ENCODE peak calls at places on chromosomes 2 and 18, in five cellular contexts. One of them, this sample, is unnamed.

GRCh38 chr18:70046207-70046606 is 98.5 kb upstream of the CD226 start:
- ATAC-seq in K562: no peak
- ATAC-seq in HepG2: no peak
- ATAC-seq in upper lobe of left lung: no peak
- ATAC-seq in GM12878: no peak
- ATAC-seq in this sample: peak; percentile 53

GRCh38 chr18:44680271-44681038 is at the start of gene SETBP1:
- ATAC-seq in upper lobe of left lung: no peak
- ATAC-seq in GM12878: peak; percentile 42
- ATAC-seq in HepG2: peak; percentile 51
- ATAC-seq in K562: no peak
- ATAC-seq in this sample: peak; percentile 53

GRCh38 chr2:174362949-174363348 is 28.2 kb downstream of the SP9 start:
- ATAC-seq in GM12878: no peak
- ATAC-seq in upper lobe of left lung: no peak
- ATAC-seq in HepG2: no peak
- ATAC-seq in K562: no peak
- ATAC-seq in this sample: no peak

GRCh38 chr18:59823611-59824195 is 76.1 kb upstream of the PMAIP1 start:
- ATAC-seq in upper lobe of left lung: peak; percentile 70
- ATAC-seq in GM12878: peak; percentile 92
- ATAC-seq in HepG2: peak; percentile 89
- ATAC-seq in K562: peak; percentile 85
- ATAC-seq in this sample: peak; percentile 74

GRCh38 chr2:214471990-214472389 is 61.1 kb downstream of the VWC2L start:
- ATAC-seq in upper lobe of left lung: no peak
- ATAC-seq in K562: no peak
- ATAC-seq in HepG2: no peak
- ATAC-seq in GM12878: no peak
- ATAC-seq in this sample: no peak

GRCh38 chr18:7084080-7084765 is 33.4 kb downstream of the LAMA1 start:
- ATAC-seq in K562: peak; percentile 65
- ATAC-seq in upper lobe of left lung: no peak
- ATAC-seq in GM12878: peak; percentile 81
- ATAC-seq in HepG2: no peak
- ATAC-seq in this sample: peak; percentile 43

GRCh38 chr2:56182420-56182819 is 1.4 kb upstream of the CCDC85A start:
- ATAC-seq in GM12878: no peak
- ATAC-seq in HepG2: no peak
- ATAC-seq in upper lobe of left lung: no peak
- ATAC-seq in K562: no peak
- ATAC-seq in this sample: no peak

GRCh38 chr2:173130521-173131467 is 55.1 kb downstream of the MAP3K20 start:
- ATAC-seq in K562: no peak
- ATAC-seq in upper lobe of left lung: no peak
- ATAC-seq in HepG2: no peak
- ATAC-seq in GM12878: no peak
- ATAC-seq in this sample: no peak

GRCh38 chr2:237134831-237135230 is 49.1 kb downstream of the COPS8 start:
- ATAC-seq in upper lobe of left lung: no peak
- ATAC-seq in K562: no peak
- ATAC-seq in HepG2: no peak
- ATAC-seq in GM12878: no peak
- ATAC-seq in this sample: no peak

GRCh38 chr2:217978536-217979150 is 24.2 kb downstream of the TNS1 start:
- ATAC-seq in upper lobe of left lung: no peak
- ATAC-seq in K562: no peak
- ATAC-seq in HepG2: peak; percentile 43
- ATAC-seq in GM12878: no peak
- ATAC-seq in this sample: peak; percentile 22
- TF ChIP-seq POLR2AphosphoS5 in upper lobe of left lung: no peak
- TF ChIP-seq POLR2AphosphoS5 in K562: no peak
- TF ChIP-seq POLR2AphosphoS5 in HepG2: no peak
- TF ChIP-seq POLR2AphosphoS5 in GM12878: no peak
- TF ChIP-seq POLR2AphosphoS5 in this sample: peak; percentile 64

DNA sequence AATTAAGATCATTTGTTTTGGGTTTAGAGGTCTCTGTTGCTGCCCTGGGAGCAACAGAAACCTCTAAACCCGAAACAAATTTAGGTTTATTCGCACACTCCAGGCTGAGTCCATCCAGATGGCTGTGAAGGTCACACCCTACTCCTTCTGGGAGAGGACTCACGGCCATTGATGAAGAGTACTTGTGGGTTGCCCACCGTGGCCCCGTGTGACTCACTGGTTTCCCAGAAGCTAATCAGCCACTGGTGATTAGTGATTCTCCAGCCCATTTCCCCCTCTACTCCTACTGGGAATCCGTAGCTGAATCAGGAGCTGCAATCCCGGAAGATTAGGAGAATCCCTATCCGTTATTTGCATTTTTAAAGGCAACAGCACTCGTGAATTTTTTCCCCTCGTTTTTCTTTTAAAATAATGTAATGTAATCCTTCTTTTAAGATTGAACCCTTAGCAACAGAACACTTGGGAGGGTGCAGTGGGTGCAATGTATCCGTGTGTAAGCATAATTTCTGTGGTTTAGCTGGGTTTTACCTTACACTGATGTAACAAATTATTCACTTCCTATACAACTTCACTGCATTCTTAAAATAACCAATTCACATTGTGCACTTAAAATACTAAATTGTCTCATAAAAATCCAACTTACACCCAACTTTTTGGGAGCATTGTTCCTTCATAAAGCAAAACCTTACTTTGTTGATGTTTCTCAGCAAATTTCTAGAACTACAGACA is 27.5 kb upstream of the EPAS1 start:
- ATAC-seq in K562: peak; percentile 62
- ATAC-seq in GM12878: peak; percentile 67
- ATAC-seq in HepG2: no peak
- ATAC-seq in upper lobe of left lung: no peak
- ATAC-seq in this sample: no peak
- TF ChIP-seq EP300 in K562: no peak
- TF ChIP-seq EP300 in GM12878: no peak
- TF ChIP-seq EP300 in HepG2: no peak
- TF ChIP-seq EP300 in upper lobe of left lung: no peak
- TF ChIP-seq EP300 in this sample: no peak

GRCh38 chr18:35246831-35247230 is 6.0 kb downstream of the ZNF397 start:
- ATAC-seq in HepG2: no peak
- ATAC-seq in upper lobe of left lung: no peak
- ATAC-seq in K562: no peak
- ATAC-seq in GM12878: no peak
- ATAC-seq in this sample: no peak

GRCh38 chr18:35247412-35248249 is 6.8 kb downstream of the ZNF397 start:
- ATAC-seq in upper lobe of left lung: no peak
- ATAC-seq in GM12878: peak; percentile 29
- ATAC-seq in HepG2: no peak
- ATAC-seq in K562: no peak
- ATAC-seq in this sample: no peak

GRCh38 chr18:35248429-35248828 is 7.6 kb downstream of the ZNF397 start:
- ATAC-seq in GM12878: no peak
- ATAC-seq in HepG2: no peak
- ATAC-seq in K562: no peak
- ATAC-seq in upper lobe of left lung: no peak
- ATAC-seq in this sample: no peak

GRCh38 chr18:35244671-35245070 is 3.8 kb downstream of the ZNF397 start:
- ATAC-seq in upper lobe of left lung: no peak
- ATAC-seq in HepG2: no peak
- ATAC-seq in K562: no peak
- ATAC-seq in GM12878: no peak
- ATAC-seq in this sample: no peak

GRCh38 chr18:35245719-35246317 is 5.0 kb downstream of the ZNF397 start:
- ATAC-seq in upper lobe of left lung: no peak
- ATAC-seq in HepG2: no peak
- ATAC-seq in GM12878: no peak
- ATAC-seq in K562: no peak
- ATAC-seq in this sample: no peak
- H3K9me3 ChIP-seq in upper lobe of left lung: peaks cover 4% of the 10 kb centered on the region
- H3K9me3 ChIP-seq in HepG2: no peaks in the 10 kb centered on the region
- H3K9me3 ChIP-seq in GM12878: peaks cover 48% of the 10 kb centered on the region
- H3K9me3 ChIP-seq in K562: peaks cover 14% of the 10 kb centered on the region
- H3K9me3 ChIP-seq in this sample: no peaks in the 10 kb centered on the region

DNA sequence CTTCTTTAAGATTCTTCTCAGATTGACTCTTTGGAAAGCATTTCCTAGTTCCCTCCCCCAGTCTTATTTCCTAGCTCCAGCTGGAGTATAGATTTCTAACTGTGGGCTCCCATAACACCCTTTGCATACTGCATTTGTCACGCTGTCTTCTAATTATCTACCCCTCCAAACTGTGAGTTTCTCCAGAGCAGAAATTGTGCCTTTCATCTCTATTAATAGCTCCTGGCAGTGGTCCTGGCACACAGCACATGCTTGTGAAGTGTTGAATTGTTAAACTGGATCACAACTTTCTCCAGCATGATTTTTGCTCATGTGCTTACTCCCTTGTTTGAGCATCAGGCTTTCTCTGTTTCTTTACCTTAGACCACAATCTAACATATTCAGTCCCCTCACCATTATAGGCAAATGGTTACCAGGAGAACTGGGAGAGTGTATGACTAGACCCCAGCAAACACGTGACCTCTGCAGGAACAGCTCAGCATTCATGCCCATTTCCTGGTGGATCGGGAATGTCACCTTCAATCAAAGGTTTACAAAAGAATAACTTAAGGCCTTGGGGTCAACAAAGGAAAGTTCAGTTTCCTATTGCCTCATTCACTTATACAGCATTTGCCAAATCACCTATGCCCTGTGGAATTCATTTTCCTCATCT is 175.7 kb upstream of the TANK start:
- ATAC-seq in upper lobe of left lung: no peak
- ATAC-seq in K562: no peak
- ATAC-seq in GM12878: no peak
- ATAC-seq in HepG2: no peak
- ATAC-seq in this sample: no peak
- TF ChIP-seq POLR2AphosphoS5 in upper lobe of left lung: no peak
- TF ChIP-seq POLR2AphosphoS5 in K562: no peak
- TF ChIP-seq POLR2AphosphoS5 in GM12878: no peak
- TF ChIP-seq POLR2AphosphoS5 in HepG2: no peak
- TF ChIP-seq POLR2AphosphoS5 in this sample: peak; percentile 46

GRCh38 chr2:85053802-85054201 is 79.4 kb upstream of the TCF7L1 start:
- ATAC-seq in upper lobe of left lung: no peak
- ATAC-seq in K562: peak; percentile 88
- ATAC-seq in GM12878: no peak
- ATAC-seq in HepG2: no peak
- ATAC-seq in this sample: no peak
- TF ChIP-seq EP300 in upper lobe of left lung: no peak
- TF ChIP-seq EP300 in K562: no peak
- TF ChIP-seq EP300 in GM12878: no peak
- TF ChIP-seq EP300 in HepG2: no peak
- TF ChIP-seq EP300 in this sample: no peak

GRCh38 chr2:437772-438393 is 150.0 kb upstream of the ALKAL2 start:
- ATAC-seq in HepG2: no peak
- ATAC-seq in upper lobe of left lung: peak; percentile 61
- ATAC-seq in K562: peak; percentile 76
- ATAC-seq in GM12878: peak; percentile 85
- ATAC-seq in this sample: no peak
- H3K9me3 ChIP-seq in HepG2: no peaks in the 10 kb centered on the region
- H3K9me3 ChIP-seq in upper lobe of left lung: no peaks in the 10 kb centered on the region
- H3K9me3 ChIP-seq in K562: no peaks in the 10 kb centered on the region
- H3K9me3 ChIP-seq in GM12878: no peaks in the 10 kb centered on the region
- H3K9me3 ChIP-seq in this sample: no peaks in the 10 kb centered on the region

GRCh38 chr2:86372133-86372532 is 34.7 kb upstream of the REEP1 start:
- ATAC-seq in upper lobe of left lung: no peak
- ATAC-seq in HepG2: no peak
- ATAC-seq in K562: no peak
- ATAC-seq in GM12878: peak; percentile 66
- ATAC-seq in this sample: no peak

GRCh38 chr2:86370579-86370978 is 33.2 kb upstream of the REEP1 start:
- ATAC-seq in GM12878: no peak
- ATAC-seq in K562: no peak
- ATAC-seq in HepG2: no peak
- ATAC-seq in upper lobe of left lung: no peak
- ATAC-seq in this sample: no peak

GRCh38 chr2:86375623-86376022 is 38.2 kb upstream of the REEP1 start:
- ATAC-seq in K562: no peak
- ATAC-seq in upper lobe of left lung: no peak
- ATAC-seq in HepG2: no peak
- ATAC-seq in GM12878: no peak
- ATAC-seq in this sample: no peak

GRCh38 chr2:86371482-86372002 is 34.1 kb upstream of the REEP1 start:
- ATAC-seq in K562: no peak
- ATAC-seq in upper lobe of left lung: no peak
- ATAC-seq in HepG2: no peak
- ATAC-seq in GM12878: no peak
- ATAC-seq in this sample: no peak

DNA sequence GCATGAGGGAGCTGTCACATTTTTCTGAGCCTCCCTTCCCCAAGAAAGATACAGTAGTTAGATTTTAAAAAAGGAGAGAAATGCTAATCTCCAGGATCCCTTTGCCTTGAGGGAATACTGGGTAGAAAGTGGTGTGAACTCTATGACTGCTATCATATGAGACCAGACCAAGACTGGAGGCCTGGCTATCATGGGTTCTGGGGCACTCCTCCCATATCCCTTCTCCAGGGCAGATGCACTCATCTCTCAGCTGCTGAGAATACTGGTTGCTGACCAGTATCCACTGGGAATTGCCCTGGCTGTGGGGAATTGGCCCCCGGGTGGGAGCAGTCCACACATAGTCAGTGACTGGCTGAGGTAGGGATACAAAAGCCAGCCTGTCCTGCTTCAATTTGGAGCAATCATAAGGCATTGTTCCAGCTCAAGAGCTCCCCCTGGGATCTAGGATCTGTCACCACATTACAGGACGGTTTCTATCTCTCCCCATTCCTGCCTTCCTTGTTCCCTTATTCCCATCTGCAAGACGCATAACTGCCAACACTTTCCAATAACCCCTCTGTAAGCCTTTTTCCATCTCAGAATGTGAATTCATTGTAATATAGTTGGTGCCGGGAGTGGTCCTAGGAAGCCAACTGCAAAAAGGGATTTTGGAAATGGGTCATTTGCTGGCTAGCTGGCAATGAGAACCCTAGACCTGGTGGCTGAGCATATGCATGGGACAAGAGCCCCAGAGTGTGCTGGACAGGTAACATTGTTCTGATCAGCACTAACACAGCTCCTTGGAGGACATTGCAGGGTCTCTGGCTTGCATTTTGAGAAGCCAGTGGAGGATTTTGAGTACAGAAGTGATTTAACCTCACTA is 35.4 kb upstream of the REEP1 start:
- ATAC-seq in K562: peak; percentile 83
- ATAC-seq in HepG2: peak; percentile 93
- ATAC-seq in GM12878: peak; percentile 63
- ATAC-seq in upper lobe of left lung: peak; percentile 67
- ATAC-seq in this sample: peak; percentile 77
- TF ChIP-seq POLR2AphosphoS5 in K562: no peak
- TF ChIP-seq POLR2AphosphoS5 in HepG2: no peak
- TF ChIP-seq POLR2AphosphoS5 in GM12878: no peak
- TF ChIP-seq POLR2AphosphoS5 in upper lobe of left lung: no peak
- TF ChIP-seq POLR2AphosphoS5 in this sample: no peak

This sample was measured in gastroesophageal sphincter.